ENCODE peak calls at places on chromosomes 3 and 15, in nine cellular contexts. One of them, this sample, is unnamed.

GRCh38 chr3:189703865-189704264 is 72.7 kb downstream of the TP63 start:
- DNase-seq in endothelial cell of umbilical vein: no peak
- DNase-seq in lower leg skin: no peak
- DNase-seq in GM12891: no peak
- DNase-seq in HepG2: no peak
- DNase-seq in transverse colon: no peak
- DNase-seq in GM12878: no peak
- DNase-seq in Peyer's patch: no peak
- DNase-seq in stomach: no peak
- DNase-seq in this sample: no peak

GRCh38 chr3:12948371-12948770 is 107.0 kb upstream of the RPL32 start:
- DNase-seq in endothelial cell of umbilical vein: no peak
- DNase-seq in lower leg skin: no peak
- DNase-seq in GM12891: no peak
- DNase-seq in HepG2: no peak
- DNase-seq in transverse colon: no peak
- DNase-seq in GM12878: no peak
- DNase-seq in Peyer's patch: no peak
- DNase-seq in stomach: no peak
- DNase-seq in this sample: no peak

GRCh38 chr3:71173421-71173975 is 410.0 kb downstream of the FOXP1 start:
- DNase-seq in endothelial cell of umbilical vein: no peak
- DNase-seq in lower leg skin: no peak
- DNase-seq in GM12891: no peak
- DNase-seq in HepG2: no peak
- DNase-seq in transverse colon: no peak
- DNase-seq in GM12878: no peak
- DNase-seq in Peyer's patch: no peak
- DNase-seq in stomach: no peak
- DNase-seq in this sample: no peak

GRCh38 chr3:48388966-48389365 is 16.9 kb downstream of the FBXW12 start:
- DNase-seq in endothelial cell of umbilical vein: no peak
- DNase-seq in lower leg skin: no peak
- DNase-seq in GM12891: no peak
- DNase-seq in HepG2: no peak
- DNase-seq in transverse colon: no peak
- DNase-seq in GM12878: no peak
- DNase-seq in Peyer's patch: no peak
- DNase-seq in stomach: no peak
- DNase-seq in this sample: no peak

GRCh38 chr3:29281265-29282228 is 676 bp downstream of the RBMS3 start:
- DNase-seq in endothelial cell of umbilical vein: peak
- DNase-seq in lower leg skin: no peak
- DNase-seq in GM12891: no peak
- DNase-seq in HepG2: no peak
- DNase-seq in transverse colon: no peak
- DNase-seq in GM12878: peak
- DNase-seq in Peyer's patch: no peak
- DNase-seq in stomach: no peak
- DNase-seq in this sample: no peak

GRCh38 chr3:99957086-99957821 is 139.6 kb downstream of the CMSS1 start:
- DNase-seq in endothelial cell of umbilical vein: no peak
- DNase-seq in lower leg skin: no peak
- DNase-seq in GM12891: no peak
- DNase-seq in HepG2: no peak
- DNase-seq in transverse colon: no peak
- DNase-seq in GM12878: no peak
- DNase-seq in Peyer's patch: no peak
- DNase-seq in stomach: no peak
- DNase-seq in this sample: no peak

GRCh38 chr3:195911946-195912270 is 3.6 kb upstream of the TNK2 start:
- DNase-seq in endothelial cell of umbilical vein: no peak
- DNase-seq in lower leg skin: peak
- DNase-seq in GM12891: no peak
- DNase-seq in HepG2: no peak
- DNase-seq in transverse colon: no peak
- DNase-seq in GM12878: no peak
- DNase-seq in Peyer's patch: no peak
- DNase-seq in stomach: no peak
- DNase-seq in this sample: no peak

GRCh38 chr3:11080492-11080891 is 73.8 kb upstream of the HRH1 start:
- DNase-seq in endothelial cell of umbilical vein: no peak
- DNase-seq in lower leg skin: no peak
- DNase-seq in GM12891: no peak
- DNase-seq in HepG2: no peak
- DNase-seq in transverse colon: no peak
- DNase-seq in GM12878: no peak
- DNase-seq in Peyer's patch: no peak
- DNase-seq in stomach: no peak
- DNase-seq in this sample: peak

GRCh38 chr15:95410757-95411156 is 919.7 kb upstream of the NR2F2 start:
- DNase-seq in endothelial cell of umbilical vein: no peak
- DNase-seq in lower leg skin: no peak
- DNase-seq in GM12891: no peak
- DNase-seq in HepG2: no peak
- DNase-seq in transverse colon: no peak
- DNase-seq in GM12878: no peak
- DNase-seq in Peyer's patch: no peak
- DNase-seq in stomach: no peak
- DNase-seq in this sample: no peak

GRCh38 chr3:101414121-101414520 is 93.7 kb upstream of the IMPG2 start:
- DNase-seq in endothelial cell of umbilical vein: no peak
- DNase-seq in lower leg skin: no peak
- DNase-seq in GM12891: no peak
- DNase-seq in HepG2: no peak
- DNase-seq in transverse colon: no peak
- DNase-seq in GM12878: no peak
- DNase-seq in Peyer's patch: no peak
- DNase-seq in stomach: no peak
- DNase-seq in this sample: no peak

GRCh38 chr15:82647045-82647834 is at the start of gene CPEB1:
- DNase-seq in endothelial cell of umbilical vein: no peak
- DNase-seq in lower leg skin: peak
- DNase-seq in GM12891: no peak
- DNase-seq in HepG2: no peak
- DNase-seq in transverse colon: peak
- DNase-seq in GM12878: no peak
- DNase-seq in Peyer's patch: peak
- DNase-seq in stomach: no peak
- DNase-seq in this sample: no peak

GRCh38 chr3:72727207-72727606 is 121.0 kb downstream of the SHQ1 start:
- DNase-seq in endothelial cell of umbilical vein: peak
- DNase-seq in lower leg skin: no peak
- DNase-seq in GM12891: no peak
- DNase-seq in HepG2: no peak
- DNase-seq in transverse colon: no peak
- DNase-seq in GM12878: no peak
- DNase-seq in Peyer's patch: no peak
- DNase-seq in stomach: no peak
- DNase-seq in this sample: no peak

GRCh38 chr3:87771338-87772059 is 287.3 kb downstream of the CGGBP1 start:
- DNase-seq in endothelial cell of umbilical vein: peak
- DNase-seq in lower leg skin: no peak
- DNase-seq in GM12891: no peak
- DNase-seq in HepG2: peak
- DNase-seq in transverse colon: no peak
- DNase-seq in GM12878: peak
- DNase-seq in Peyer's patch: no peak
- DNase-seq in stomach: no peak
- DNase-seq in this sample: peak

GRCh38 chr3:82739390-82739789 is 977.9 kb upstream of the GBE1 start:
- DNase-seq in endothelial cell of umbilical vein: no peak
- DNase-seq in lower leg skin: no peak
- DNase-seq in GM12891: no peak
- DNase-seq in HepG2: no peak
- DNase-seq in transverse colon: no peak
- DNase-seq in GM12878: no peak
- DNase-seq in Peyer's patch: no peak
- DNase-seq in stomach: no peak
- DNase-seq in this sample: no peak

GRCh38 chr3:36695769-36696137 is 68.6 kb downstream of the DCLK3 start:
- DNase-seq in endothelial cell of umbilical vein: no peak
- DNase-seq in lower leg skin: no peak
- DNase-seq in GM12891: no peak
- DNase-seq in HepG2: no peak
- DNase-seq in transverse colon: no peak
- DNase-seq in GM12878: no peak
- DNase-seq in Peyer's patch: no peak
- DNase-seq in stomach: no peak
- DNase-seq in this sample: no peak

GRCh38 chr15:88664151-88664778 is 25.4 kb downstream of the ISG20 start:
- DNase-seq in endothelial cell of umbilical vein: peak
- DNase-seq in lower leg skin: no peak
- DNase-seq in GM12891: no peak
- DNase-seq in HepG2: no peak
- DNase-seq in transverse colon: no peak
- DNase-seq in GM12878: no peak
- DNase-seq in Peyer's patch: no peak
- DNase-seq in stomach: peak
- DNase-seq in this sample: no peak

GRCh38 chr3:197168606-197169005 is 129.8 kb downstream of the DLG1 start:
- DNase-seq in endothelial cell of umbilical vein: peak
- DNase-seq in lower leg skin: no peak
- DNase-seq in GM12891: no peak
- DNase-seq in HepG2: no peak
- DNase-seq in transverse colon: no peak
- DNase-seq in GM12878: no peak
- DNase-seq in Peyer's patch: no peak
- DNase-seq in stomach: no peak
- DNase-seq in this sample: no peak

GRCh38 chr3:128217702-128218475 is 64.6 kb downstream of the EEFSEC start:
- DNase-seq in endothelial cell of umbilical vein: no peak
- DNase-seq in lower leg skin: no peak
- DNase-seq in GM12891: no peak
- DNase-seq in HepG2: peak
- DNase-seq in transverse colon: no peak
- DNase-seq in GM12878: peak
- DNase-seq in Peyer's patch: no peak
- DNase-seq in stomach: no peak
- DNase-seq in this sample: no peak

GRCh38 chr3:129162729-129163579 is 2.1 kb upstream of the ISY1 start:
- DNase-seq in endothelial cell of umbilical vein: peak
- DNase-seq in lower leg skin: no peak
- DNase-seq in GM12891: no peak
- DNase-seq in HepG2: peak
- DNase-seq in transverse colon: no peak
- DNase-seq in GM12878: no peak
- DNase-seq in Peyer's patch: no peak
- DNase-seq in stomach: no peak
- DNase-seq in this sample: no peak

GRCh38 chr3:52537726-52538421 is 1.5 kb downstream of the UQCC5 start:
- DNase-seq in endothelial cell of umbilical vein: no peak
- DNase-seq in lower leg skin: no peak
- DNase-seq in GM12891: no peak
- DNase-seq in HepG2: no peak
- DNase-seq in transverse colon: no peak
- DNase-seq in GM12878: no peak
- DNase-seq in Peyer's patch: no peak
- DNase-seq in stomach: no peak
- DNase-seq in this sample: no peak
- TF ChIP-seq POLR2A in endothelial cell of umbilical vein: no peak
- TF ChIP-seq POLR2A in lower leg skin: no peak
- TF ChIP-seq POLR2A in GM12891: no peak
- TF ChIP-seq POLR2A in HepG2: no peak
- TF ChIP-seq POLR2A in transverse colon: no peak
- TF ChIP-seq POLR2A in GM12878: no peak
- TF ChIP-seq POLR2A in Peyer's patch: no peak
- TF ChIP-seq POLR2A in stomach: no peak
- TF ChIP-seq POLR2A in this sample: no peak

GRCh38 chr3:136277115-136277514 is 27.0 kb downstream of the PCCB start:
- DNase-seq in endothelial cell of umbilical vein: no peak
- DNase-seq in lower leg skin: no peak
- DNase-seq in GM12891: no peak
- DNase-seq in HepG2: no peak
- DNase-seq in transverse colon: no peak
- DNase-seq in GM12878: no peak
- DNase-seq in Peyer's patch: no peak
- DNase-seq in stomach: no peak
- DNase-seq in this sample: no peak
- TF ChIP-seq POLR2A in endothelial cell of umbilical vein: no peak
- TF ChIP-seq POLR2A in lower leg skin: no peak
- TF ChIP-seq POLR2A in GM12891: no peak
- TF ChIP-seq POLR2A in HepG2: no peak
- TF ChIP-seq POLR2A in transverse colon: no peak
- TF ChIP-seq POLR2A in GM12878: no peak
- TF ChIP-seq POLR2A in Peyer's patch: no peak
- TF ChIP-seq POLR2A in stomach: no peak
- TF ChIP-seq POLR2A in this sample: no peak

GRCh38 chr3:122682016-122682374 is 1.4 kb downstream of the PARP14 start:
- DNase-seq in endothelial cell of umbilical vein: no peak
- DNase-seq in lower leg skin: no peak
- DNase-seq in GM12891: no peak
- DNase-seq in HepG2: no peak
- DNase-seq in transverse colon: no peak
- DNase-seq in GM12878: no peak
- DNase-seq in Peyer's patch: no peak
- DNase-seq in stomach: no peak
- DNase-seq in this sample: no peak

GRCh38 chr3:122679467-122680291 is 960 bp upstream of the PARP14 start:
- DNase-seq in endothelial cell of umbilical vein: peak
- DNase-seq in lower leg skin: peak
- DNase-seq in GM12891: no peak
- DNase-seq in HepG2: no peak
- DNase-seq in transverse colon: peak
- DNase-seq in GM12878: no peak
- DNase-seq in Peyer's patch: peak
- DNase-seq in stomach: peak
- DNase-seq in this sample: no peak

GRCh38 chr3:122681294-122682015 is 816 bp downstream of the PARP14 start:
- DNase-seq in endothelial cell of umbilical vein: peak
- DNase-seq in lower leg skin: no peak
- DNase-seq in GM12891: no peak
- DNase-seq in HepG2: no peak
- DNase-seq in transverse colon: no peak
- DNase-seq in GM12878: no peak
- DNase-seq in Peyer's patch: no peak
- DNase-seq in stomach: no peak
- DNase-seq in this sample: no peak

GRCh38 chr3:122679085-122679466 is 1.6 kb upstream of the PARP14 start:
- DNase-seq in endothelial cell of umbilical vein: peak
- DNase-seq in lower leg skin: peak
- DNase-seq in GM12891: peak
- DNase-seq in HepG2: peak
- DNase-seq in transverse colon: peak
- DNase-seq in GM12878: no peak
- DNase-seq in Peyer's patch: peak
- DNase-seq in stomach: peak
- DNase-seq in this sample: peak

GRCh38 chr3:122680381-122681293 is at the start of gene PARP14:
- DNase-seq in endothelial cell of umbilical vein: peak
- DNase-seq in lower leg skin: peak
- DNase-seq in GM12891: peak
- DNase-seq in HepG2: peak
- DNase-seq in transverse colon: peak
- DNase-seq in GM12878: no peak
- DNase-seq in Peyer's patch: peak
- DNase-seq in stomach: peak
- DNase-seq in this sample: no peak
- TF ChIP-seq POLR2A in endothelial cell of umbilical vein: peak
- TF ChIP-seq POLR2A in lower leg skin: no peak
- TF ChIP-seq POLR2A in GM12891: peak
- TF ChIP-seq POLR2A in HepG2: no peak
- TF ChIP-seq POLR2A in transverse colon: peak
- TF ChIP-seq POLR2A in GM12878: peak
- TF ChIP-seq POLR2A in Peyer's patch: peak
- TF ChIP-seq POLR2A in stomach: no peak
- TF ChIP-seq POLR2A in this sample: no peak

GRCh38 chr3:179071569-179072397 is at the start of gene ZMAT3:
- DNase-seq in endothelial cell of umbilical vein: peak
- DNase-seq in lower leg skin: peak
- DNase-seq in GM12891: peak
- DNase-seq in HepG2: peak
- DNase-seq in transverse colon: peak
- DNase-seq in GM12878: no peak
- DNase-seq in Peyer's patch: peak
- DNase-seq in stomach: peak
- DNase-seq in this sample: peak
- TF ChIP-seq POLR2A in endothelial cell of umbilical vein: peak
- TF ChIP-seq POLR2A in lower leg skin: no peak
- TF ChIP-seq POLR2A in GM12891: peak
- TF ChIP-seq POLR2A in HepG2: peak
- TF ChIP-seq POLR2A in transverse colon: peak
- TF ChIP-seq POLR2A in GM12878: peak
- TF ChIP-seq POLR2A in Peyer's patch: peak
- TF ChIP-seq POLR2A in stomach: no peak
- TF ChIP-seq POLR2A in this sample: peak

This sample was measured in HCT116.